ENCODE peak calls at places on chromosome 13, in nine cellular contexts. K is HCT116; H is breast epithelium; U is GM10248; L is trophoblast cell; P is activated CD8-positive, alpha-beta memory T cell treated with anti-CD3 and anti-CD28 coated beads, Interleukin-2, amount 10 ng/mL, durations not matched to agents 7 days and 5 days; M is T-helper 9 cell; T is activated CD4-positive, alpha-beta T cell treated with anti-CD3 and anti-CD28 coated beads, Interleukin-2, amount 50 U/mL, for 1 hour; X is aorta. S is an unnamed sample.

GRCh38 chr13:112664501-112665203 is 25.2 kb upstream of the ATP11A start:
- DNase-seq in K (no peak), H (no peak), U (no peak), L (peak; percentile 92), P (no peak), M (no peak), T (no peak), X (no peak), S (no peak)

GRCh38 chr13:33717775-33718174 is 100.2 kb upstream of the RFC3 start:
- DNase-seq in K (no peak), H (no peak), U (no peak), L (no peak), P (no peak), M (no peak), T (no peak), X (no peak), S (no peak)

GRCh38 chr13:55893541-55893940 is 1247.2 kb upstream of the PRR20A start:
- DNase-seq in K (no peak), H (no peak), U (no peak), L (no peak), P (no peak), M (no peak), T (no peak), X (no peak), S (no peak)

GRCh38 chr13:113746143-113746525 is 12.9 kb upstream of the TMEM255B start:
- DNase-seq in K (no peak), H (no peak), U (no peak), L (no peak), P (no peak), M (no peak), T (no peak), X (no peak), S (no peak)

GRCh38 chr13:32019612-32020233 is 11.9 kb upstream of the FRY start:
- DNase-seq in K (peak; percentile 37), H (no peak), U (peak; percentile 67), L (peak; percentile 58), P (peak; percentile 45), M (no peak), T (no peak), X (no peak), S (no peak)

GRCh38 chr13:27425918-27426630 is 1.7 kb downstream of the GTF3A start:
- DNase-seq in K (peak; percentile 85), H (peak; percentile 63), U (peak; percentile 50), L (peak; percentile 71), P (peak; percentile 91), M (peak; percentile 69), T (peak; percentile 72), X (peak; percentile 85), S (peak; percentile 86)

GRCh38 chr13:84121456-84121855 is 239.2 kb upstream of the SLITRK1 start:
- DNase-seq in K (no peak), H (no peak), U (no peak), L (no peak), P (no peak), M (no peak), T (no peak), X (no peak), S (no peak)

GRCh38 chr13:113929628-113930615 is 44.0 kb downstream of the C13orf46 start:
- DNase-seq in K (no peak), H (no peak), U (no peak), L (no peak), P (no peak), M (no peak), T (no peak), X (peak; percentile 63), S (no peak)

GRCh38 chr13:45269204-45269603 is 68.4 kb upstream of the KCTD4 start:
- DNase-seq in K (no peak), H (no peak), U (no peak), L (no peak), P (no peak), M (no peak), T (no peak), X (no peak), S (no peak)

GRCh38 chr13:31179754-31180153 is 18.1 kb upstream of the HSPH1 start:
- DNase-seq in K (no peak), H (no peak), U (no peak), L (no peak), P (no peak), M (no peak), T (no peak), X (no peak), S (no peak)